ENCODE peak calls at places on chromosomes 4 and X, in four cellular contexts. One of them, this sample, is unnamed.

GRCh38 chr4:16231570-16232252 is 5.4 kb upstream of the TAPT1 start:
- DNase-seq in mesothelial cell of epicardium: no peak
- DNase-seq in NB4: no peak
- DNase-seq in testis: no peak
- DNase-seq in this sample: no peak

GRCh38 chr4:74161676-74162450 is 3.9 kb downstream of the MTHFD2L start:
- DNase-seq in NB4: no peak
- DNase-seq in testis: no peak
- DNase-seq in mesothelial cell of epicardium: no peak
- DNase-seq in this sample: no peak

GRCh38 chr4:123096038-123096437 is 173.6 kb upstream of the NUDT6 start:
- DNase-seq in NB4: peak
- DNase-seq in mesothelial cell of epicardium: no peak
- DNase-seq in testis: no peak
- DNase-seq in this sample: no peak

GRCh38 chrX:3599787-3600465 is 113.5 kb downstream of the PRKX start:
- DNase-seq in mesothelial cell of epicardium: no peak
- DNase-seq in NB4: no peak
- DNase-seq in testis: no peak
- DNase-seq in this sample: no peak

GRCh38 chr4:138300616-138301015 is 58.5 kb upstream of the SLC7A11 start:
- DNase-seq in mesothelial cell of epicardium: no peak
- DNase-seq in testis: no peak
- DNase-seq in NB4: no peak
- DNase-seq in this sample: no peak

GRCh38 chr4:150217192-150217591 is 138.9 kb downstream of the DCLK2 start:
- DNase-seq in NB4: no peak
- DNase-seq in mesothelial cell of epicardium: no peak
- DNase-seq in testis: no peak
- DNase-seq in this sample: peak

GRCh38 chrX:71060127-71060526 is 8.0 kb downstream of the SNX12 start:
- DNase-seq in mesothelial cell of epicardium: no peak
- DNase-seq in NB4: no peak
- DNase-seq in testis: no peak
- DNase-seq in this sample: no peak

GRCh38 chr4:38523524-38524448 is 140.2 kb upstream of the KLF3 start:
- DNase-seq in mesothelial cell of epicardium: no peak
- DNase-seq in NB4: peak
- DNase-seq in testis: no peak
- DNase-seq in this sample: no peak

GRCh38 chrX:120223374-120223773 is 27.2 kb upstream of the ZBTB33 start:
- DNase-seq in testis: no peak
- DNase-seq in NB4: no peak
- DNase-seq in mesothelial cell of epicardium: no peak
- DNase-seq in this sample: no peak

GRCh38 chr4:110629214-110629754 is 6.4 kb upstream of the PITX2 start:
- DNase-seq in mesothelial cell of epicardium: no peak
- DNase-seq in testis: no peak
- DNase-seq in NB4: no peak
- DNase-seq in this sample: no peak

GRCh38 chrX:22889824-22890223 is 109.9 kb upstream of the DDX53 start:
- DNase-seq in testis: no peak
- DNase-seq in mesothelial cell of epicardium: no peak
- DNase-seq in NB4: no peak
- DNase-seq in this sample: no peak

GRCh38 chr4:19776021-19776459 is 475.7 kb upstream of the SLIT2 start:
- DNase-seq in NB4: no peak
- DNase-seq in mesothelial cell of epicardium: no peak
- DNase-seq in testis: no peak
- DNase-seq in this sample: no peak

GRCh38 chrX:148928803-148929202 is 428.4 kb downstream of the AFF2 start:
- DNase-seq in mesothelial cell of epicardium: no peak
- DNase-seq in testis: no peak
- DNase-seq in NB4: peak
- DNase-seq in this sample: no peak

GRCh38 chr4:3397128-3397527 is 44.6 kb upstream of the HGFAC start:
- DNase-seq in NB4: no peak
- DNase-seq in mesothelial cell of epicardium: no peak
- DNase-seq in testis: no peak
- DNase-seq in this sample: no peak

GRCh38 chrX:40015693-40016092 is 82.1 kb downstream of the BCOR start:
- DNase-seq in mesothelial cell of epicardium: no peak
- DNase-seq in testis: no peak
- DNase-seq in NB4: no peak
- DNase-seq in this sample: no peak

GRCh38 chr4:13705521-13706035 is 78.1 kb upstream of the BOD1L1 start:
- DNase-seq in mesothelial cell of epicardium: no peak
- DNase-seq in testis: no peak
- DNase-seq in NB4: no peak
- DNase-seq in this sample: no peak

GRCh38 chr4:18630218-18631110 is 608.9 kb upstream of the LCORL start:
- DNase-seq in testis: no peak
- DNase-seq in NB4: no peak
- DNase-seq in mesothelial cell of epicardium: no peak
- DNase-seq in this sample: no peak

GRCh38 chrX:2962346-2962745 is 33.2 kb upstream of the ARSD start:
- DNase-seq in testis: no peak
- DNase-seq in mesothelial cell of epicardium: no peak
- DNase-seq in NB4: no peak
- DNase-seq in this sample: no peak

GRCh38 chr4:89438102-89438831 is 130.7 kb upstream of the GPRIN3 start:
- DNase-seq in mesothelial cell of epicardium: no peak
- DNase-seq in testis: peak
- DNase-seq in NB4: peak
- DNase-seq in this sample: no peak

GRCh38 chr4:44368413-44369167 is 80.0 kb downstream of the KCTD8 start:
- DNase-seq in mesothelial cell of epicardium: no peak
- DNase-seq in NB4: no peak
- DNase-seq in testis: no peak
- DNase-seq in this sample: no peak

GRCh38 chr4:113821851-113822250 is 60.3 kb upstream of the CAMK2D start:
- DNase-seq in testis: no peak
- DNase-seq in mesothelial cell of epicardium: no peak
- DNase-seq in NB4: no peak
- DNase-seq in this sample: no peak

GRCh38 chrX:97215166-97215565 is 331.5 kb downstream of the RPA4 start:
- DNase-seq in testis: no peak
- DNase-seq in NB4: no peak
- DNase-seq in mesothelial cell of epicardium: no peak
- DNase-seq in this sample: no peak

GRCh38 chr4:52892880-52893279 is 30.8 kb downstream of the RASL11B start:
- DNase-seq in testis: no peak
- DNase-seq in NB4: no peak
- DNase-seq in mesothelial cell of epicardium: no peak
- DNase-seq in this sample: no peak

GRCh38 chrX:48890934-48891401 is 6.6 kb downstream of the TIMM17B start:
- DNase-seq in mesothelial cell of epicardium: no peak
- DNase-seq in NB4: no peak
- DNase-seq in testis: no peak
- DNase-seq in this sample: no peak

GRCh38 chr4:26322349-26322748 is 1.5 kb downstream of the RBPJ start:
- DNase-seq in mesothelial cell of epicardium: no peak
- DNase-seq in NB4: peak
- DNase-seq in testis: no peak
- DNase-seq in this sample: no peak

GRCh38 chrX:102599950-102600579 is 750 bp downstream of the ARMCX5 start:
- DNase-seq in testis: no peak
- DNase-seq in mesothelial cell of epicardium: no peak
- DNase-seq in NB4: no peak
- DNase-seq in this sample: no peak

GRCh38 chr4:41157009-41157408 is 57.3 kb downstream of the APBB2 start:
- DNase-seq in NB4: no peak
- DNase-seq in mesothelial cell of epicardium: no peak
- DNase-seq in testis: no peak
- DNase-seq in this sample: no peak

GRCh38 chr4:184000457-184001395 is 95.6 kb downstream of the STOX2 start:
- DNase-seq in testis: no peak
- DNase-seq in NB4: no peak
- DNase-seq in mesothelial cell of epicardium: no peak
- DNase-seq in this sample: no peak

GRCh38 chr4:184007891-184008290 is 102.8 kb downstream of the STOX2 start:
- DNase-seq in mesothelial cell of epicardium: no peak
- DNase-seq in testis: no peak
- DNase-seq in NB4: no peak
- DNase-seq in this sample: no peak

GRCh38 chr4:183999435-183999834 is 94.3 kb downstream of the STOX2 start:
- DNase-seq in mesothelial cell of epicardium: no peak
- DNase-seq in testis: no peak
- DNase-seq in NB4: no peak
- DNase-seq in this sample: no peak

DNA sequence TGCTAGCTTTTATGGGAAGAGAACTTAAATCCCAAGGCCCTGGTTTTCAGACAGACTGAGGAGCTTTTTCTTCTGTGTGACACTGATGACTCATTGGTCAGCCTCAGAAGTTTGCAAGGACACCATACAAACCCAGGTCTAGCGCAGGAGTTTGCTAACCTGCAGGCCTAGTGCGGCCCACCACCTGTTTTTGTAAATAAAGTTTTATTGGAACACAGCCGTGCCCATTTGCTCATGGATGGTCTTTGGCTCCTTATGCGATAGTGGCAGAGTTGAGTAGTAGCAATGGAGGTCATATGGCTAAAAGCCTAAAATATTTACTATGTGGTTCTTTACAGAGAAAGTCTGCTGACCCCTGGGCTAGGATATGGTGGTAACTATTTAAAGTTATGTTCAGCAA is 98.3 kb downstream of the STOX2 start:
- DNase-seq in mesothelial cell of epicardium: no peak
- DNase-seq in testis: no peak
- DNase-seq in NB4: no peak
- DNase-seq in this sample: no peak
- TF ChIP-seq CTCF in mesothelial cell of epicardium: no peak
- TF ChIP-seq CTCF in testis: no peak
- TF ChIP-seq CTCF in NB4: no peak
- TF ChIP-seq CTCF in this sample: no peak

GRCh38 chr4:7594013-7594412 is 159.3 kb upstream of the PSAPL1 start:
- DNase-seq in testis: no peak
- DNase-seq in mesothelial cell of epicardium: no peak
- DNase-seq in NB4: no peak
- DNase-seq in this sample: no peak
- TF ChIP-seq CTCF in testis: no peak
- TF ChIP-seq CTCF in mesothelial cell of epicardium: no peak
- TF ChIP-seq CTCF in NB4: no peak
- TF ChIP-seq CTCF in this sample: peak

GRCh38 chrX:24169211-24169610 is 19.7 kb downstream of the ZFX start:
- DNase-seq in testis: no peak
- DNase-seq in NB4: peak
- DNase-seq in mesothelial cell of epicardium: no peak
- DNase-seq in this sample: no peak

GRCh38 chrX:24178441-24178840 is 28.9 kb downstream of the ZFX start:
- DNase-seq in NB4: no peak
- DNase-seq in testis: no peak
- DNase-seq in mesothelial cell of epicardium: no peak
- DNase-seq in this sample: no peak

GRCh38 chrX:24168807-24169206 is 19.3 kb downstream of the ZFX start:
- DNase-seq in mesothelial cell of epicardium: no peak
- DNase-seq in testis: no peak
- DNase-seq in NB4: no peak
- DNase-seq in this sample: no peak

GRCh38 chrX:24175276-24175675 is 25.7 kb downstream of the ZFX start:
- DNase-seq in NB4: no peak
- DNase-seq in mesothelial cell of epicardium: no peak
- DNase-seq in testis: no peak
- DNase-seq in this sample: no peak

GRCh38 chrX:24173115-24173847 is 23.8 kb downstream of the ZFX start:
- DNase-seq in testis: no peak
- DNase-seq in mesothelial cell of epicardium: no peak
- DNase-seq in NB4: no peak
- DNase-seq in this sample: no peak
- TF ChIP-seq CTCF in testis: no peak
- TF ChIP-seq CTCF in mesothelial cell of epicardium: no peak
- TF ChIP-seq CTCF in NB4: no peak
- TF ChIP-seq CTCF in this sample: no peak

DNA sequence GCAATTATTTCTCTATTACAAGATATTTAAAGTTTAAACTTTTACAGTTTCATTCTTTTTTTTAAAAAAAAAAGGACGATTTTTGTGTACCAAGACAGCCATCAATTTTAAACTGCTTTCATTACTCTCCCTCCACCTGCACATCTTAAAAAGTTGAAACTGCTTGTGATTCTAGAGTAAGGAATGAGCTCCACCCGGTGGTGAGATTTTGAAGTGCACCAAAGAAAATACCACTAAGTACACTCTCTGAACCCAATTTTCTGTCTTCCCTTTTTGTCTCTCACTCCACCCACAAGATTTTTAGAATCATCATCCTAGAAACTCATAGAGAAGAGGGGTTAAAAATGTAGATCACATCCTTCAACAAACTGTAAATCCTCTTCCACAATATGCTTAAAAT is 91.3 kb upstream of the WDR44 start:
- DNase-seq in testis: peak
- DNase-seq in mesothelial cell of epicardium: no peak
- DNase-seq in NB4: peak
- DNase-seq in this sample: no peak
- TF ChIP-seq CTCF in testis: peak
- TF ChIP-seq CTCF in mesothelial cell of epicardium: peak
- TF ChIP-seq CTCF in NB4: peak
- TF ChIP-seq CTCF in this sample: peak

This sample was measured in D721Med.